ENCODE peak calls at places on chromosomes 1 and 21, in seven cellular contexts. One of them, this sample, is unnamed.

GRCh38 chr1:7940745-7941436 is at the start of gene TNFRSF9:
- DNase-seq in colonic mucosa: no peak
- DNase-seq in ovary: no peak
- DNase-seq in trophoblast cell: peak; percentile 40
- DNase-seq in AG09309: no peak
- DNase-seq in MM.1S: no peak
- DNase-seq in hepatocyte: peak; percentile 61
- DNase-seq in this sample: peak; percentile 50

GRCh38 chr1:247385283-247385682 is 30.7 kb upstream of the NLRP3 start:
- DNase-seq in colonic mucosa: no peak
- DNase-seq in ovary: no peak
- DNase-seq in trophoblast cell: peak; percentile 38
- DNase-seq in AG09309: no peak
- DNase-seq in MM.1S: no peak
- DNase-seq in hepatocyte: no peak
- DNase-seq in this sample: no peak

GRCh38 chr1:60560701-60561100 is 487.1 kb upstream of the C1orf87 start:
- DNase-seq in colonic mucosa: no peak
- DNase-seq in ovary: no peak
- DNase-seq in trophoblast cell: no peak
- DNase-seq in AG09309: no peak
- DNase-seq in MM.1S: no peak
- DNase-seq in hepatocyte: no peak
- DNase-seq in this sample: no peak

GRCh38 chr1:78155121-78155520 is 109.4 kb downstream of the GIPC2 start:
- DNase-seq in colonic mucosa: no peak
- DNase-seq in ovary: no peak
- DNase-seq in trophoblast cell: no peak
- DNase-seq in AG09309: no peak
- DNase-seq in MM.1S: peak; percentile 44
- DNase-seq in hepatocyte: no peak
- DNase-seq in this sample: no peak

GRCh38 chr1:2290171-2290578 is 62.1 kb downstream of the SKI start:
- DNase-seq in colonic mucosa: no peak
- DNase-seq in ovary: no peak
- DNase-seq in trophoblast cell: peak; percentile 68
- DNase-seq in AG09309: no peak
- DNase-seq in MM.1S: no peak
- DNase-seq in hepatocyte: no peak
- DNase-seq in this sample: no peak

GRCh38 chr1:155968670-155969069 is 9.7 kb downstream of the ARHGEF2 start:
- DNase-seq in colonic mucosa: no peak
- DNase-seq in ovary: peak; percentile 48
- DNase-seq in trophoblast cell: no peak
- DNase-seq in AG09309: no peak
- DNase-seq in MM.1S: no peak
- DNase-seq in hepatocyte: no peak
- DNase-seq in this sample: no peak

GRCh38 chr21:26795866-26796329 is 49.3 kb downstream of the ADAMTS1 start:
- DNase-seq in colonic mucosa: peak; percentile 72
- DNase-seq in ovary: peak; percentile 96
- DNase-seq in trophoblast cell: peak; percentile 52
- DNase-seq in AG09309: peak; percentile 89
- DNase-seq in MM.1S: no peak
- DNase-seq in hepatocyte: peak; percentile 85
- DNase-seq in this sample: no peak

GRCh38 chr1:115166531-115167091 is 77.3 kb upstream of the TSPAN2 start:
- DNase-seq in colonic mucosa: no peak
- DNase-seq in ovary: no peak
- DNase-seq in trophoblast cell: peak; percentile 34
- DNase-seq in AG09309: no peak
- DNase-seq in MM.1S: no peak
- DNase-seq in hepatocyte: no peak
- DNase-seq in this sample: no peak

GRCh38 chr1:19028110-19028509 is 71.6 kb upstream of the IFFO2 start:
- DNase-seq in colonic mucosa: peak; percentile 45
- DNase-seq in ovary: no peak
- DNase-seq in trophoblast cell: no peak
- DNase-seq in AG09309: no peak
- DNase-seq in MM.1S: no peak
- DNase-seq in hepatocyte: no peak
- DNase-seq in this sample: no peak

GRCh38 chr1:169538998-169539871 is 47.0 kb downstream of the F5 start:
- DNase-seq in colonic mucosa: no peak
- DNase-seq in ovary: no peak
- DNase-seq in trophoblast cell: no peak
- DNase-seq in AG09309: peak; percentile 42
- DNase-seq in MM.1S: no peak
- DNase-seq in hepatocyte: peak; percentile 42
- DNase-seq in this sample: no peak

GRCh38 chr1:116178837-116179236 is 67.6 kb downstream of the MAB21L3 start:
- DNase-seq in colonic mucosa: peak; percentile 91
- DNase-seq in ovary: no peak
- DNase-seq in trophoblast cell: no peak
- DNase-seq in AG09309: no peak
- DNase-seq in MM.1S: no peak
- DNase-seq in hepatocyte: peak; percentile 66
- DNase-seq in this sample: no peak

GRCh38 chr1:27045973-27046558 is 33.4 kb upstream of the TENT5B start:
- DNase-seq in colonic mucosa: peak; percentile 69
- DNase-seq in ovary: peak; percentile 66
- DNase-seq in trophoblast cell: peak; percentile 84
- DNase-seq in AG09309: no peak
- DNase-seq in MM.1S: peak; percentile 69
- DNase-seq in hepatocyte: peak; percentile 76
- DNase-seq in this sample: peak; percentile 74

GRCh38 chr21:22965455-22966125 is 1967.4 kb downstream of the NCAM2 start:
- DNase-seq in colonic mucosa: no peak
- DNase-seq in ovary: no peak
- DNase-seq in trophoblast cell: peak; percentile 20
- DNase-seq in AG09309: no peak
- DNase-seq in MM.1S: no peak
- DNase-seq in hepatocyte: no peak
- DNase-seq in this sample: no peak

GRCh38 chr1:240691521-240692338 is 79.8 kb upstream of the GREM2 start:
- DNase-seq in colonic mucosa: peak; percentile 35
- DNase-seq in ovary: peak; percentile 18
- DNase-seq in trophoblast cell: peak; percentile 77
- DNase-seq in AG09309: peak; percentile 47
- DNase-seq in MM.1S: peak; percentile 54
- DNase-seq in hepatocyte: peak; percentile 75
- DNase-seq in this sample: peak; percentile 3

GRCh38 chr1:149848340-149848771 is 51.0 kb upstream of the BOLA1 start:
- DNase-seq in colonic mucosa: peak; percentile 39
- DNase-seq in ovary: peak; percentile 14
- DNase-seq in trophoblast cell: no peak
- DNase-seq in AG09309: no peak
- DNase-seq in MM.1S: peak; percentile 5
- DNase-seq in hepatocyte: peak; percentile 8
- DNase-seq in this sample: no peak

GRCh38 chr1:202159534-202160371 is 649 bp downstream of the PTPN7 start:
- DNase-seq in colonic mucosa: peak; percentile 46
- DNase-seq in ovary: no peak
- DNase-seq in trophoblast cell: no peak
- DNase-seq in AG09309: no peak
- DNase-seq in MM.1S: peak; percentile 75
- DNase-seq in hepatocyte: no peak
- DNase-seq in this sample: peak; percentile 81

GRCh38 chr1:168987923-168988322 is 118.6 kb upstream of the ATP1B1 start:
- DNase-seq in colonic mucosa: no peak
- DNase-seq in ovary: no peak
- DNase-seq in trophoblast cell: no peak
- DNase-seq in AG09309: no peak
- DNase-seq in MM.1S: no peak
- DNase-seq in hepatocyte: no peak
- DNase-seq in this sample: no peak

GRCh38 chr1:234488954-234489691 is 10.1 kb upstream of the TARBP1 start:
- DNase-seq in colonic mucosa: no peak
- DNase-seq in ovary: no peak
- DNase-seq in trophoblast cell: peak; percentile 30
- DNase-seq in AG09309: no peak
- DNase-seq in MM.1S: no peak
- DNase-seq in hepatocyte: no peak
- DNase-seq in this sample: no peak

GRCh38 chr1:182910143-182910542 is 42.8 kb downstream of the SHCBP1L start:
- DNase-seq in colonic mucosa: no peak
- DNase-seq in ovary: no peak
- DNase-seq in trophoblast cell: peak; percentile 41
- DNase-seq in AG09309: no peak
- DNase-seq in MM.1S: no peak
- DNase-seq in hepatocyte: no peak
- DNase-seq in this sample: no peak

GRCh38 chr1:175341631-175342429 is 149.3 kb upstream of the KIAA0040 start:
- DNase-seq in colonic mucosa: no peak
- DNase-seq in ovary: no peak
- DNase-seq in trophoblast cell: peak; percentile 22
- DNase-seq in AG09309: no peak
- DNase-seq in MM.1S: no peak
- DNase-seq in hepatocyte: no peak
- DNase-seq in this sample: no peak

GRCh38 chr1:76425843-76426145 is 351.2 kb downstream of the ST6GALNAC3 start:
- DNase-seq in colonic mucosa: no peak
- DNase-seq in ovary: no peak
- DNase-seq in trophoblast cell: no peak
- DNase-seq in AG09309: no peak
- DNase-seq in MM.1S: no peak
- DNase-seq in hepatocyte: no peak
- DNase-seq in this sample: no peak

GRCh38 chr1:25118554-25118953 is 113.7 kb downstream of the SYF2 start:
- DNase-seq in colonic mucosa: no peak
- DNase-seq in ovary: no peak
- DNase-seq in trophoblast cell: no peak
- DNase-seq in AG09309: no peak
- DNase-seq in MM.1S: no peak
- DNase-seq in hepatocyte: no peak
- DNase-seq in this sample: no peak

GRCh38 chr1:206608108-206608698 is 4.1 kb downstream of the EIF2D start:
- DNase-seq in colonic mucosa: peak; percentile 36
- DNase-seq in ovary: no peak
- DNase-seq in trophoblast cell: peak; percentile 61
- DNase-seq in AG09309: no peak
- DNase-seq in MM.1S: peak; percentile 54
- DNase-seq in hepatocyte: peak; percentile 62
- DNase-seq in this sample: peak; percentile 77

GRCh38 chr1:207181838-207182237 is 77.8 kb downstream of the C4BPA start:
- DNase-seq in colonic mucosa: no peak
- DNase-seq in ovary: no peak
- DNase-seq in trophoblast cell: peak; percentile 14
- DNase-seq in AG09309: no peak
- DNase-seq in MM.1S: no peak
- DNase-seq in hepatocyte: no peak
- DNase-seq in this sample: no peak

GRCh38 chr1:241703001-241703400 is 50.9 kb downstream of the WDR64 start:
- DNase-seq in colonic mucosa: no peak
- DNase-seq in ovary: no peak
- DNase-seq in trophoblast cell: peak; percentile 82
- DNase-seq in AG09309: no peak
- DNase-seq in MM.1S: no peak
- DNase-seq in hepatocyte: no peak
- DNase-seq in this sample: no peak

GRCh38 chr21:15682977-15683376 is 46.8 kb upstream of the USP25 start:
- DNase-seq in colonic mucosa: no peak
- DNase-seq in ovary: no peak
- DNase-seq in trophoblast cell: peak; percentile 53
- DNase-seq in AG09309: no peak
- DNase-seq in MM.1S: no peak
- DNase-seq in hepatocyte: no peak
- DNase-seq in this sample: no peak
- H3K4me3 ChIP-seq in colonic mucosa: no peak overlapping the region
- H3K4me3 ChIP-seq in ovary: no peak overlapping the region
- H3K4me3 ChIP-seq in trophoblast cell: no peak overlapping the region
- H3K4me3 ChIP-seq in AG09309: no peak overlapping the region
- H3K4me3 ChIP-seq in MM.1S: no peak overlapping the region
- H3K4me3 ChIP-seq in hepatocyte: no peak overlapping the region
- H3K4me3 ChIP-seq in this sample: no peak overlapping the region

GRCh38 chr21:39164523-39164922 is 18.7 kb downstream of the PSMG1 start:
- DNase-seq in colonic mucosa: no peak
- DNase-seq in ovary: no peak
- DNase-seq in trophoblast cell: no peak
- DNase-seq in AG09309: no peak
- DNase-seq in MM.1S: no peak
- DNase-seq in hepatocyte: no peak
- DNase-seq in this sample: no peak

GRCh38 chr21:39175154-39175553 is 8.1 kb downstream of the PSMG1 start:
- DNase-seq in colonic mucosa: no peak
- DNase-seq in ovary: no peak
- DNase-seq in trophoblast cell: peak; percentile 58
- DNase-seq in AG09309: no peak
- DNase-seq in MM.1S: peak; percentile 31
- DNase-seq in hepatocyte: peak; percentile 29
- DNase-seq in this sample: no peak

GRCh38 chr21:39168800-39169199 is 14.5 kb downstream of the PSMG1 start:
- DNase-seq in colonic mucosa: no peak
- DNase-seq in ovary: no peak
- DNase-seq in trophoblast cell: no peak
- DNase-seq in AG09309: no peak
- DNase-seq in MM.1S: no peak
- DNase-seq in hepatocyte: no peak
- DNase-seq in this sample: no peak

GRCh38 chr21:39173999-39174398 is 9.3 kb downstream of the PSMG1 start:
- DNase-seq in colonic mucosa: no peak
- DNase-seq in ovary: no peak
- DNase-seq in trophoblast cell: no peak
- DNase-seq in AG09309: no peak
- DNase-seq in MM.1S: no peak
- DNase-seq in hepatocyte: no peak
- DNase-seq in this sample: no peak

GRCh38 chr21:39169906-39170305 is 13.3 kb downstream of the PSMG1 start:
- DNase-seq in colonic mucosa: no peak
- DNase-seq in ovary: no peak
- DNase-seq in trophoblast cell: no peak
- DNase-seq in AG09309: no peak
- DNase-seq in MM.1S: no peak
- DNase-seq in hepatocyte: no peak
- DNase-seq in this sample: no peak
- H3K4me3 ChIP-seq in colonic mucosa: no peak overlapping the region
- H3K4me3 ChIP-seq in ovary: no peak overlapping the region
- H3K4me3 ChIP-seq in trophoblast cell: no peak overlapping the region
- H3K4me3 ChIP-seq in AG09309: no peak overlapping the region
- H3K4me3 ChIP-seq in MM.1S: no peak overlapping the region
- H3K4me3 ChIP-seq in hepatocyte: no peak overlapping the region
- H3K4me3 ChIP-seq in this sample: no peak overlapping the region

GRCh38 chr1:111202366-111202706 is 1.9 kb upstream of the DENND2D start:
- DNase-seq in colonic mucosa: peak; percentile 56
- DNase-seq in ovary: no peak
- DNase-seq in trophoblast cell: peak; percentile 85
- DNase-seq in AG09309: no peak
- DNase-seq in MM.1S: no peak
- DNase-seq in hepatocyte: no peak
- DNase-seq in this sample: no peak
- H3K4me3 ChIP-seq in colonic mucosa: no peak overlapping the region
- H3K4me3 ChIP-seq in ovary: no peak overlapping the region
- H3K4me3 ChIP-seq in trophoblast cell: no peak overlapping the region
- H3K4me3 ChIP-seq in AG09309: no peak overlapping the region
- H3K4me3 ChIP-seq in MM.1S: no peak overlapping the region
- H3K4me3 ChIP-seq in hepatocyte: no peak overlapping the region
- H3K4me3 ChIP-seq in this sample: peak overlapping the region; percentile 74

DNA sequence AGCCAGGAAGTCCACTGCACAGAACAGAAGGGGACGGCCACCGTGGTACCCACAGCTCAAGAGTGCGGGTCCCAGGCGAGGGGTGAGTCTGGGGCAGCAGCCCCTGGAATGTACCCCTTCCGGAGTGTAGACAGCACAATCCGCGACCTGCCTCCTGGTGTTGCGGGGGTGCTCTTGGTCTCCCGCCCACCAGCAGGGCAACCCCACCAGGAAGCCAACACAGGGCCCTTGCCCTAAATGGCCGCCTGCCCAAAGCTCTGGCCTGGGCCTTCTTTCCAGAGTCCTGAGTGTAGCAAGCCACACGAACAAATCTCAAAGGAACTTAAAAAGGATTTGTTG is 1.1 kb upstream of the SLC19A1 start:
- DNase-seq in colonic mucosa: no peak
- DNase-seq in ovary: peak; percentile 28
- DNase-seq in trophoblast cell: no peak
- DNase-seq in AG09309: no peak
- DNase-seq in MM.1S: no peak
- DNase-seq in hepatocyte: no peak
- DNase-seq in this sample: no peak
- H3K4me3 ChIP-seq in colonic mucosa: no peak overlapping the region
- H3K4me3 ChIP-seq in ovary: no peak overlapping the region
- H3K4me3 ChIP-seq in trophoblast cell: no peak overlapping the region
- H3K4me3 ChIP-seq in AG09309: no peak overlapping the region
- H3K4me3 ChIP-seq in MM.1S: no peak overlapping the region
- H3K4me3 ChIP-seq in hepatocyte: no peak overlapping the region
- H3K4me3 ChIP-seq in this sample: no peak overlapping the region

This sample was measured in GM12865.